ENCODE peak calls at places on chromosome 4, in four cellular contexts. X, H, P and S are unnamed samples.

GRCh38 chr4:140095694-140096482 is 58.1 kb downstream of the MAML3 start:
- DNase-seq in P (no peak), X (peak), H (no peak), S (peak)

GRCh38 chr4:75172551-75172950 is 239.6 kb downstream of the PARM1 start:
- DNase-seq in P (no peak), H (peak), X (no peak), S (no peak)

GRCh38 chr4:68267433-68267944 is 22.0 kb upstream of the TMPRSS11B start:
- DNase-seq in H (no peak), P (no peak), X (peak), S (no peak)

GRCh38 chr4:1299301-1299860 is 9.7 kb downstream of the MAEA start:
- DNase-seq in P (no peak), H (peak), X (no peak), S (no peak)

GRCh38 chr4:181855307-181855706 is 387.9 kb upstream of the TENM3 start:
- DNase-seq in P (no peak), H (no peak), X (no peak), S (no peak)

GRCh38 chr4:153137677-153138630 is 66.3 kb upstream of the TRIM2 start:
- DNase-seq in H (no peak), P (no peak), X (no peak), S (no peak)

GRCh38 chr4:2848449-2848848 is 4.8 kb downstream of the ADD1 start:
- DNase-seq in P (no peak), X (peak), H (no peak), S (no peak)

GRCh38 chr4:182263562-182263961 is 20.4 kb downstream of the TENM3 start:
- DNase-seq in H (no peak), X (no peak), P (no peak), S (no peak)

GRCh38 chr4:165207016-165207430 is 338 bp upstream of the KLHL2 start:
- DNase-seq in X (no peak), P (no peak), H (peak), S (no peak)

GRCh38 chr4:74374128-74374527 is 9.2 kb downstream of the EREG start:
- DNase-seq in X (no peak), H (no peak), P (no peak), S (no peak)

GRCh38 chr4:46953564-46953963 is 39.8 kb downstream of the GABRA4 start:
- DNase-seq in X (no peak), H (no peak), P (no peak), S (no peak)

GRCh38 chr4:139689093-139689722 is 23.6 kb downstream of the MGST2 start:
- DNase-seq in H (no peak), X (no peak), P (no peak), S (no peak)

GRCh38 chr4:3291969-3292570 is 751 bp upstream of the RGS12 start:
- DNase-seq in X (peak), H (no peak), P (peak), S (no peak)